ENCODE peak calls at places on chromosomes 7 and 10, in nine cellular contexts. E is endodermal cell, Z is fibroblast of the aortic adventitia, A is AG09309, G is AG04449, K is IMR-90, J is AG04450, W is epithelial cell of proximal tubule, Y is stomach. N is an unnamed sample.

GRCh38 chr7:36391436-36392198 is 2.0 kb downstream of the ANLN start:
- DNase-seq in J (no peak), W (no peak), Y (no peak), Z (no peak), A (no peak), E (no peak), G (no peak), K (peak), N (no peak)

GRCh38 chr10:30270247-30270646 is 78.8 kb downstream of the MTPAP start:
- DNase-seq in A (no peak), W (no peak), J (no peak), Y (no peak), Z (peak), G (no peak), K (peak), E (no peak), N (no peak)

GRCh38 chr10:123147635-123148413 is at the start of gene HMX2:
- DNase-seq in Z (no peak), Y (no peak), J (no peak), A (no peak), G (no peak), W (no peak), E (peak), K (no peak), N (no peak)

GRCh38 chr10:78363190-78363589 is 329.5 kb downstream of the RPS24 start:
- DNase-seq in J (no peak), Y (no peak), E (no peak), A (no peak), W (no peak), G (no peak), Z (no peak), K (no peak), N (no peak)

GRCh38 chr10:18164771-18165361 is 24.6 kb downstream of the CACNB2 start:
- DNase-seq in A (peak), Y (no peak), J (peak), G (no peak), E (no peak), K (peak), Z (peak), W (no peak), N (peak)

GRCh38 chr7:18087031-18087686 is 59.5 kb upstream of the PRPS1L1 start:
- DNase-seq in K (no peak), J (no peak), E (peak), Y (no peak), A (no peak), G (no peak), W (no peak), Z (peak), N (no peak)

GRCh38 chr10:22927661-22928403 is at the start of gene ARMC3:
- DNase-seq in Y (peak), Z (peak), J (no peak), W (no peak), K (no peak), A (no peak), E (peak), G (no peak), N (no peak)

GRCh38 chr7:106693659-106694353 is 32.8 kb upstream of the CCDC71L start:
- DNase-seq in Z (no peak), K (peak), Y (no peak), G (no peak), W (no peak), J (no peak), A (no peak), E (no peak), N (no peak)

GRCh38 chr10:16887565-16887964 is 70.3 kb upstream of the RSU1 start:
- DNase-seq in G (peak), E (no peak), W (no peak), K (peak), Z (peak), J (peak), A (peak), Y (no peak), N (peak)

GRCh38 chr10:119029613-119030420 is at the start of gene NANOS1:
- DNase-seq in W (no peak), G (no peak), Z (no peak), Y (no peak), E (peak), A (no peak), J (no peak), K (peak), N (no peak)

GRCh38 chr10:119030421-119031250 is 1.1 kb downstream of the NANOS1 start:
- DNase-seq in A (no peak), W (no peak), Z (peak), G (no peak), Y (peak), J (no peak), E (peak), K (peak), N (no peak)

GRCh38 chr10:119031496-119032059 is 2.1 kb downstream of the NANOS1 start:
- DNase-seq in Y (no peak), Z (peak), G (no peak), K (peak), E (peak), J (no peak), W (no peak), A (no peak), N (no peak)

GRCh38 chr10:119026301-119027110 is 3.0 kb upstream of the NANOS1 start:
- DNase-seq in K (no peak), J (no peak), A (no peak), Y (no peak), W (no peak), Z (peak), E (peak), G (no peak), N (no peak)

GRCh38 chr10:119028900-119029612 is 458 bp upstream of the NANOS1 start:
- DNase-seq in Y (peak), G (no peak), K (peak), A (no peak), E (peak), J (peak), W (no peak), Z (peak), N (no peak)
- TF ChIP-seq CTCF in Y (no peak), G (peak), K (peak), A (no peak), E (peak), J (no peak), W (no peak), Z (peak), N (no peak)

GRCh38 chr10:79399242-79399831 is 46.1 kb downstream of the ZCCHC24 start:
- DNase-seq in A (peak), G (peak), E (peak), Z (peak), K (peak), W (peak), Y (peak), J (peak), N (peak)
- H3K4me3 ChIP-seq in A (no peak), G (peak), E (no peak), Z (peak), K (no peak), W (peak), Y (peak), J (peak), N (peak)

DNA sequence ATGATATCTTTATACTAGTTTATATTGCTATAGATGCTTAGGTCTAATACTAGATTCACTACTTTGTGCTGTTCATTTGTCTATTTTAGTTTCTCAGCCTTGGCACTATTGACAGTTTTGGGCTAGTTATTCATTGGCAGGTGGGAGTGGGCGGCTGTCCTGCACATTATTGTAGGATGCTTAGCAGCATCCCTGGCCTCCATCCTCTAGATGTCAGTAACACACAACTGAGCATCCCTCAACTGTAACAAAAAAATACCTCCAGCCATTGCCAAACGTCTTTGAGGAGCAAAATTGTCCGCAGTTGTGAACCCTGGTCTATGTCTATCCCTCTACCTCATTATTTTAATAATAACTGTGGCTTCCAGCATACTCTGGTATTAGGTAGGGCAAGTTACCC is 34.4 kb upstream of the PNLIP start:
- DNase-seq in E (no peak), A (no peak), W (no peak), Y (no peak), Z (no peak), K (no peak), J (no peak), G (no peak), N (no peak)
- TF ChIP-seq CTCF in E (peak), A (no peak), W (no peak), Y (no peak), Z (no peak), K (no peak), J (no peak), G (no peak), N (no peak)

GRCh38 chr7:28957822-28958234 is 302 bp downstream of the TRIL start:
- DNase-seq in Y (no peak), K (no peak), J (no peak), E (peak), Z (no peak), A (no peak), G (no peak), W (no peak), N (no peak)
- H3K4me3 ChIP-seq in Y (peak), K (peak), J (peak), E (peak), Z (peak), A (peak), G (peak), W (peak), N (peak)

N was measured in HFF-Myc.